ENCODE peak calls at places on chromosomes 7 and 10, in five cellular contexts. F is adrenal gland, Z is vagina, H is left ventricle myocardium inferior, K is thoracic aorta. W is an unnamed sample.

GRCh38 chr7:148567524-148567923 is 23.0 kb upstream of the C7orf33 start:
- DNase-seq in F (no peak), Z (no peak), H (no peak), K (no peak), W (no peak)

GRCh38 chr10:110508806-110509544 is 11.3 kb downstream of the DUSP5 start:
- DNase-seq in F (no peak), Z (no peak), H (peak; percentile 71), K (no peak), W (no peak)

GRCh38 chr7:18399624-18400235 is 95.8 kb upstream of the HDAC9 start:
- DNase-seq in F (no peak), Z (no peak), H (no peak), K (no peak), W (no peak)

GRCh38 chr10:133008736-133009135 is 66.4 kb upstream of the CFAP46 start:
- DNase-seq in F (no peak), Z (no peak), H (no peak), K (no peak), W (no peak)

GRCh38 chr7:6419310-6419773 is 28.4 kb downstream of the DAGLB start:
- DNase-seq in F (no peak), Z (no peak), H (peak; percentile 32), K (no peak), W (no peak)

GRCh38 chr7:99139031-99139430 is 4.9 kb downstream of the SMURF1 start:
- DNase-seq in F (no peak), Z (no peak), H (no peak), K (no peak), W (no peak)

GRCh38 chr10:104308439-104308903 is 29.8 kb downstream of the ITPRIP start:
- DNase-seq in F (no peak), Z (no peak), H (no peak), K (no peak), W (no peak)

GRCh38 chr10:28872592-28873165 is 195.4 kb downstream of the BAMBI start:
- DNase-seq in F (no peak), Z (no peak), H (no peak), K (no peak), W (no peak)

GRCh38 chr10:59177031-59177861 is 803 bp downstream of the PHYHIPL start:
- DNase-seq in F (peak; percentile 54), Z (no peak), H (no peak), K (no peak), W (peak; percentile 25)

GRCh38 chr7:21942955-21943354 is 2.7 kb downstream of the CDCA7L start:
- DNase-seq in F (no peak), Z (no peak), H (no peak), K (no peak), W (no peak)

GRCh38 chr10:64103750-64104149 is 582.5 kb downstream of the REEP3 start:
- DNase-seq in F (no peak), Z (no peak), H (no peak), K (no peak), W (no peak)

GRCh38 chr10:47296111-47296894 is 3.7 kb upstream of the GDF10 start:
- DNase-seq in F (no peak), Z (no peak), H (no peak), K (no peak), W (no peak)

GRCh38 chr10:74705361-74705980 is 120.9 kb upstream of the KAT6B start:
- DNase-seq in F (no peak), Z (no peak), H (no peak), K (no peak), W (no peak)

GRCh38 chr7:144812379-144813283 is 23.2 kb downstream of the TPK1 start:
- DNase-seq in F (no peak), Z (no peak), H (no peak), K (no peak), W (no peak)

GRCh38 chr10:130050008-130050407 is 60.6 kb downstream of the C10orf143 start:
- DNase-seq in F (no peak), Z (no peak), H (no peak), K (no peak), W (no peak)

GRCh38 chr10:77892021-77892739 is 34.4 kb downstream of the DLG5 start:
- DNase-seq in F (peak; percentile 77), Z (no peak), H (no peak), K (no peak), W (no peak)

DNA sequence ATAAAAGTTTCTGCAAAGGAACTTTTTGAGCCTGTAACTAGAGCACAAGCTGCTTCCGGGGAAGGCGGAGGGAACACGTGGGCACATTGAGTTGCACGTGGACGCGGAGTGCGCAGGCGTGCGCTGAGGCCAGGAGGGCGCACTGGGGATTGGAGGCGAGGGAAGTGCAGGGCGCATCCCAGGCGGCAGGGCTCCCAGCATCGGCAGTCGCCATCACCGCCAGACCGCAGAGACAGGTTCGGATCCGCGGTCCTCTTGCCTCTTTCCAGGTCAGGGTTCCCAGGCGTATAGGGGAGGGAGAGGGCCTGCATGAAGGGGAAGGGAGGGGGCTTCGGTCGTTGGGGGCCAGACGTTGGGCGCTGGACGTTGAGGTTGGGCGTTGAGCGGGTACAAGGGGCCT is at the start of gene TDRD1:
- DNase-seq in F (no peak), Z (no peak), H (no peak), K (no peak), W (no peak)
- H3K4me3 ChIP-seq in F (no peak within 1 kb of the TSS), Z (no peak within 1 kb of the TSS), H (no peak within 1 kb of the TSS), K (peak within 1 kb of the TSS; percentile 17), W (no peak within 1 kb of the TSS)

GRCh38 chr7:42247301-42247700 is 10.3 kb upstream of the GLI3 start:
- DNase-seq in F (no peak), Z (no peak), H (no peak), K (no peak), W (peak; percentile 42)
- TF ChIP-seq CTCF in F (no peak), Z (no peak), H (peak; percentile 11), K (no peak), W (peak; percentile 19)

GRCh38 chr7:129782257-129783096 is 170.3 kb downstream of the UBE2H start:
- DNase-seq in F (no peak), Z (no peak), H (no peak), K (no peak), W (no peak)
- H3K27me3 ChIP-seq in F (peaks cover 82% of the 10 kb centered on the region), Z (peaks cover 45% of the 10 kb centered on the region), H (peaks cover 100% of the 10 kb centered on the region), K (peaks cover 61% of the 10 kb centered on the region), W (peaks cover 74% of the 10 kb centered on the region)

DNA sequence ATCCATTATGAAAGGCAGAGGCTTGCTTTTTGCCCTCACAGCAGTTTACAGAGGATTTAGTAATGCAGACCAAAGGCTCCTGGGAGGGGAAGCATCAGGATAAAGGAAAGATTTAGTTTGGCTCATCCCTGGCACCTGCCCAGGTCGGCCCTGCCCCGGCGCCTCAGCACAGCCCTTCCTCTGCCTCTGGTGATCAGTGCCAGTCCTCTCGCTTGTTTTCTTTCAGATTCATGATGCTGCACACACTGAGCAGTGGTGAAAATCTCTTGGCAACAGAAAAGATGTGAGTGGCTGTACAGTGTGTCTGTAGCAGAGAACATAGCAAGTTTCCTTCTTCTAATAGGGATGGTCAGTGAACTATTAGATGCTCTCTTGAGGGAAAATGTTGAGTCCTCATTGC is 994.1 kb downstream of the KCNMA1 start:
- DNase-seq in F (no peak), Z (no peak), H (peak; percentile 29), K (no peak), W (no peak)
- H3K4me3 ChIP-seq in F (no peak overlapping the region), Z (no peak overlapping the region), H (no peak overlapping the region), K (no peak overlapping the region), W (no peak overlapping the region)

GRCh38 chr7:43208189-43208588 is 95.7 kb downstream of the HECW1 start:
- DNase-seq in F (no peak), Z (no peak), H (no peak), K (no peak), W (no peak)

GRCh38 chr7:43215061-43215460 is 102.6 kb downstream of the HECW1 start:
- DNase-seq in F (no peak), Z (no peak), H (no peak), K (no peak), W (no peak)

GRCh38 chr7:43211693-43212092 is 99.2 kb downstream of the HECW1 start:
- DNase-seq in F (no peak), Z (no peak), H (no peak), K (no peak), W (peak; percentile 45)

GRCh38 chr7:43212921-43213320 is 100.5 kb downstream of the HECW1 start:
- DNase-seq in F (no peak), Z (no peak), H (no peak), K (no peak), W (no peak)

DNA sequence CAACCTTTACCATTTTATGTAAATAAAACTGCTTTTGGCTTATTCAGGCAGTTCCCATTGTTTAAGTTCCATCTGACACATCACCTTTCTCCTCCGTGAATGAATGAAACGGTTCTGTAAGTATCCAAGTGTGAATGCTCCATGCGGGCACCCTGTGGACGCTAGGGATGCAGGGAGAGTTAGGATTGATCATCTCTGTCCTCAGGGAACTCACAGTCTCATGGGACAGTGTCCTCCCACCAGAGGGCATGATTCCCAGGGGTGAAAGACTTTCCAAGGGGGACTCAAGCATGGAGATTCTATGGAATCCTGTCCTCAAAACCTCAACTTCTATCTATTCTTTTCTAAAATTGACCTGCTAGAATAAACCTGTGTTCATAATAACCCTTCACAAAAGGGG is 98.8 kb downstream of the HECW1 start:
- DNase-seq in F (no peak), Z (no peak), H (no peak), K (no peak), W (no peak)
- TF ChIP-seq CTCF in F (no peak), Z (no peak), H (no peak), K (no peak), W (peak; percentile 40)

W was measured in kidney epithelial cell.